ENCODE peak calls at places on chromosomes 16 and 17, in ten cellular contexts. One of them, this sample, is unnamed.

GRCh38 chr17:19755392-19755791 is 7.3 kb upstream of the ALDH3A1 start:
- DNase-seq in uterus: no peak
- DNase-seq in lower lobe of right lung: no peak
- DNase-seq in HCT116: no peak
- DNase-seq in ovary: no peak
- DNase-seq in dorsolateral prefrontal cortex: no peak
- DNase-seq in coronary artery: no peak
- DNase-seq in stomach: no peak
- DNase-seq in Panc1: no peak
- DNase-seq in OCI-LY7: no peak
- DNase-seq in this sample: no peak

GRCh38 chr17:75078097-75079022 is 9.4 kb upstream of the SLC16A5 start:
- DNase-seq in uterus: no peak
- DNase-seq in lower lobe of right lung: peak
- DNase-seq in HCT116: peak
- DNase-seq in ovary: no peak
- DNase-seq in dorsolateral prefrontal cortex: no peak
- DNase-seq in coronary artery: no peak
- DNase-seq in stomach: no peak
- DNase-seq in Panc1: no peak
- DNase-seq in OCI-LY7: no peak
- DNase-seq in this sample: no peak

GRCh38 chr17:867896-868489 is 85.8 kb downstream of the MRM3 start:
- DNase-seq in uterus: no peak
- DNase-seq in lower lobe of right lung: no peak
- DNase-seq in HCT116: no peak
- DNase-seq in ovary: no peak
- DNase-seq in dorsolateral prefrontal cortex: no peak
- DNase-seq in coronary artery: no peak
- DNase-seq in stomach: no peak
- DNase-seq in Panc1: no peak
- DNase-seq in OCI-LY7: no peak
- DNase-seq in this sample: no peak

GRCh38 chr17:76124582-76125390 is 16.3 kb downstream of the FOXJ1 start:
- DNase-seq in uterus: no peak
- DNase-seq in lower lobe of right lung: peak
- DNase-seq in HCT116: no peak
- DNase-seq in ovary: no peak
- DNase-seq in dorsolateral prefrontal cortex: no peak
- DNase-seq in coronary artery: no peak
- DNase-seq in stomach: no peak
- DNase-seq in Panc1: no peak
- DNase-seq in OCI-LY7: peak
- DNase-seq in this sample: no peak

GRCh38 chr16:56269824-56270684 is 78.8 kb downstream of the GNAO1 start:
- DNase-seq in uterus: no peak
- DNase-seq in lower lobe of right lung: no peak
- DNase-seq in HCT116: no peak
- DNase-seq in ovary: no peak
- DNase-seq in dorsolateral prefrontal cortex: peak
- DNase-seq in coronary artery: no peak
- DNase-seq in stomach: no peak
- DNase-seq in Panc1: no peak
- DNase-seq in OCI-LY7: no peak
- DNase-seq in this sample: peak

GRCh38 chr17:910503-911194 is 68.9 kb downstream of the NXN start:
- DNase-seq in uterus: no peak
- DNase-seq in lower lobe of right lung: no peak
- DNase-seq in HCT116: no peak
- DNase-seq in ovary: no peak
- DNase-seq in dorsolateral prefrontal cortex: no peak
- DNase-seq in coronary artery: no peak
- DNase-seq in stomach: no peak
- DNase-seq in Panc1: no peak
- DNase-seq in OCI-LY7: no peak
- DNase-seq in this sample: no peak

GRCh38 chr16:15055141-15056053 is 477 bp downstream of the NTAN1 start:
- DNase-seq in uterus: peak
- DNase-seq in lower lobe of right lung: peak
- DNase-seq in HCT116: no peak
- DNase-seq in ovary: no peak
- DNase-seq in dorsolateral prefrontal cortex: no peak
- DNase-seq in coronary artery: peak
- DNase-seq in stomach: no peak
- DNase-seq in Panc1: no peak
- DNase-seq in OCI-LY7: peak
- DNase-seq in this sample: peak

GRCh38 chr16:27759947-27760844 is 210.3 kb downstream of the KATNIP start:
- DNase-seq in uterus: no peak
- DNase-seq in lower lobe of right lung: peak
- DNase-seq in HCT116: no peak
- DNase-seq in ovary: no peak
- DNase-seq in dorsolateral prefrontal cortex: no peak
- DNase-seq in coronary artery: no peak
- DNase-seq in stomach: no peak
- DNase-seq in Panc1: no peak
- DNase-seq in OCI-LY7: no peak
- DNase-seq in this sample: peak

GRCh38 chr16:87621976-87622713 is 19.8 kb downstream of the JPH3 start:
- DNase-seq in uterus: no peak
- DNase-seq in lower lobe of right lung: no peak
- DNase-seq in HCT116: no peak
- DNase-seq in ovary: no peak
- DNase-seq in dorsolateral prefrontal cortex: no peak
- DNase-seq in coronary artery: no peak
- DNase-seq in stomach: no peak
- DNase-seq in Panc1: no peak
- DNase-seq in OCI-LY7: no peak
- DNase-seq in this sample: no peak

GRCh38 chr17:45299311-45299710 is 17.5 kb downstream of the MAP3K14 start:
- DNase-seq in uterus: no peak
- DNase-seq in lower lobe of right lung: no peak
- DNase-seq in HCT116: no peak
- DNase-seq in ovary: no peak
- DNase-seq in dorsolateral prefrontal cortex: no peak
- DNase-seq in coronary artery: no peak
- DNase-seq in stomach: no peak
- DNase-seq in Panc1: no peak
- DNase-seq in OCI-LY7: peak
- DNase-seq in this sample: no peak

GRCh38 chr17:49000943-49001342 is 3.8 kb downstream of the IGF2BP1 start:
- DNase-seq in uterus: no peak
- DNase-seq in lower lobe of right lung: no peak
- DNase-seq in HCT116: no peak
- DNase-seq in ovary: no peak
- DNase-seq in dorsolateral prefrontal cortex: no peak
- DNase-seq in coronary artery: no peak
- DNase-seq in stomach: no peak
- DNase-seq in Panc1: no peak
- DNase-seq in OCI-LY7: no peak
- DNase-seq in this sample: no peak

GRCh38 chr17:49002766-49003165 is 5.6 kb downstream of the IGF2BP1 start:
- DNase-seq in uterus: no peak
- DNase-seq in lower lobe of right lung: no peak
- DNase-seq in HCT116: no peak
- DNase-seq in ovary: no peak
- DNase-seq in dorsolateral prefrontal cortex: no peak
- DNase-seq in coronary artery: no peak
- DNase-seq in stomach: no peak
- DNase-seq in Panc1: no peak
- DNase-seq in OCI-LY7: no peak
- DNase-seq in this sample: no peak

GRCh38 chr17:49002331-49002730 is 5.1 kb downstream of the IGF2BP1 start:
- DNase-seq in uterus: no peak
- DNase-seq in lower lobe of right lung: no peak
- DNase-seq in HCT116: no peak
- DNase-seq in ovary: no peak
- DNase-seq in dorsolateral prefrontal cortex: no peak
- DNase-seq in coronary artery: no peak
- DNase-seq in stomach: no peak
- DNase-seq in Panc1: no peak
- DNase-seq in OCI-LY7: no peak
- DNase-seq in this sample: no peak

GRCh38 chr17:49003557-49004511 is 6.6 kb downstream of the IGF2BP1 start:
- DNase-seq in uterus: no peak
- DNase-seq in lower lobe of right lung: no peak
- DNase-seq in HCT116: no peak
- DNase-seq in ovary: no peak
- DNase-seq in dorsolateral prefrontal cortex: no peak
- DNase-seq in coronary artery: no peak
- DNase-seq in stomach: no peak
- DNase-seq in Panc1: no peak
- DNase-seq in OCI-LY7: no peak
- DNase-seq in this sample: no peak

GRCh38 chr17:49001671-49002070 is 4.5 kb downstream of the IGF2BP1 start:
- DNase-seq in uterus: no peak
- DNase-seq in lower lobe of right lung: no peak
- DNase-seq in HCT116: no peak
- DNase-seq in ovary: no peak
- DNase-seq in dorsolateral prefrontal cortex: no peak
- DNase-seq in coronary artery: no peak
- DNase-seq in stomach: no peak
- DNase-seq in Panc1: no peak
- DNase-seq in OCI-LY7: no peak
- DNase-seq in this sample: no peak
- H3K4me3 ChIP-seq in uterus: no peak
- H3K4me3 ChIP-seq in lower lobe of right lung: no peak
- H3K4me3 ChIP-seq in HCT116: no peak
- H3K4me3 ChIP-seq in ovary: no peak
- H3K4me3 ChIP-seq in dorsolateral prefrontal cortex: no peak
- H3K4me3 ChIP-seq in coronary artery: no peak
- H3K4me3 ChIP-seq in stomach: no peak
- H3K4me3 ChIP-seq in Panc1: peak
- H3K4me3 ChIP-seq in OCI-LY7: peak
- H3K4me3 ChIP-seq in this sample: no peak

DNA sequence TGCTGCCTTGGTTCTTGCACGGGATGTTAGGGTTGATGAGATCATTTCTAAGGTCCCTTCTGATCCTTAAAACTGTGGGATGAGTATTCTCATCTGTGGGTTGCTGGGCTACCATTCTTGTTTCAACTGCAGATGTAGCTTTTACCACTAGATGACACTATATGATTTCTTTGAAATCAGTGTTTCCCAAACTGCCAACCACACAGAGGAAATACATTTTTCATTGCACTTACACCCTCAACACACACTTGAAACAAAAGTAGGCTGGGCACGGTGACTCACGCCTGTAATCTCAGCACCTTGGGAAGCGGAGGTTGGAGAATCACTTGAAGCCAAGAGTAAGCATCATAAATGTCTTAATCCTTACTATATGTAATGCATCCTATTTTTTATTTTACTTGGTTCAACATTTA is 15.3 kb downstream of the LCMT1 start:
- DNase-seq in uterus: no peak
- DNase-seq in lower lobe of right lung: no peak
- DNase-seq in HCT116: no peak
- DNase-seq in ovary: no peak
- DNase-seq in dorsolateral prefrontal cortex: peak
- DNase-seq in coronary artery: no peak
- DNase-seq in stomach: no peak
- DNase-seq in Panc1: no peak
- DNase-seq in OCI-LY7: peak
- DNase-seq in this sample: no peak
- TF ChIP-seq CTCF in uterus: peak
- TF ChIP-seq CTCF in lower lobe of right lung: peak
- TF ChIP-seq CTCF in HCT116: peak
- TF ChIP-seq CTCF in ovary: no peak
- TF ChIP-seq CTCF in dorsolateral prefrontal cortex: peak
- TF ChIP-seq CTCF in coronary artery: no peak
- TF ChIP-seq CTCF in stomach: no peak
- TF ChIP-seq CTCF in Panc1: peak
- TF ChIP-seq CTCF in OCI-LY7: peak
- TF ChIP-seq CTCF in this sample: peak

GRCh38 chr16:70454221-70455034 is at the start of gene FCSK:
- DNase-seq in uterus: peak
- DNase-seq in lower lobe of right lung: peak
- DNase-seq in HCT116: peak
- DNase-seq in ovary: peak
- DNase-seq in dorsolateral prefrontal cortex: peak
- DNase-seq in coronary artery: no peak
- DNase-seq in stomach: peak
- DNase-seq in Panc1: no peak
- DNase-seq in OCI-LY7: peak
- DNase-seq in this sample: peak
- H3K27ac ChIP-seq in uterus: peak
- H3K27ac ChIP-seq in lower lobe of right lung: peak
- H3K27ac ChIP-seq in HCT116: peak
- H3K27ac ChIP-seq in ovary: peak
- H3K27ac ChIP-seq in dorsolateral prefrontal cortex: peak
- H3K27ac ChIP-seq in coronary artery: peak
- H3K27ac ChIP-seq in stomach: peak
- H3K27ac ChIP-seq in Panc1: peak
- H3K27ac ChIP-seq in OCI-LY7: peak
- H3K27ac ChIP-seq in this sample: peak

GRCh38 chr17:72615627-72615991 is 476.9 kb downstream of the SLC39A11 start:
- DNase-seq in uterus: no peak
- DNase-seq in lower lobe of right lung: no peak
- DNase-seq in HCT116: no peak
- DNase-seq in ovary: no peak
- DNase-seq in dorsolateral prefrontal cortex: no peak
- DNase-seq in coronary artery: no peak
- DNase-seq in stomach: no peak
- DNase-seq in Panc1: no peak
- DNase-seq in OCI-LY7: no peak
- DNase-seq in this sample: no peak

GRCh38 chr17:72619976-72620650 is 472.4 kb downstream of the SLC39A11 start:
- DNase-seq in uterus: no peak
- DNase-seq in lower lobe of right lung: no peak
- DNase-seq in HCT116: no peak
- DNase-seq in ovary: no peak
- DNase-seq in dorsolateral prefrontal cortex: no peak
- DNase-seq in coronary artery: no peak
- DNase-seq in stomach: no peak
- DNase-seq in Panc1: no peak
- DNase-seq in OCI-LY7: no peak
- DNase-seq in this sample: no peak

GRCh38 chr17:72616457-72616856 is 476.0 kb downstream of the SLC39A11 start:
- DNase-seq in uterus: no peak
- DNase-seq in lower lobe of right lung: no peak
- DNase-seq in HCT116: no peak
- DNase-seq in ovary: no peak
- DNase-seq in dorsolateral prefrontal cortex: no peak
- DNase-seq in coronary artery: no peak
- DNase-seq in stomach: no peak
- DNase-seq in Panc1: no peak
- DNase-seq in OCI-LY7: no peak
- DNase-seq in this sample: no peak

GRCh38 chr17:72617557-72617956 is 474.9 kb downstream of the SLC39A11 start:
- DNase-seq in uterus: no peak
- DNase-seq in lower lobe of right lung: no peak
- DNase-seq in HCT116: no peak
- DNase-seq in ovary: no peak
- DNase-seq in dorsolateral prefrontal cortex: no peak
- DNase-seq in coronary artery: no peak
- DNase-seq in stomach: no peak
- DNase-seq in Panc1: no peak
- DNase-seq in OCI-LY7: no peak
- DNase-seq in this sample: no peak

GRCh38 chr17:72618018-72618509 is 474.4 kb downstream of the SLC39A11 start:
- DNase-seq in uterus: no peak
- DNase-seq in lower lobe of right lung: peak
- DNase-seq in HCT116: peak
- DNase-seq in ovary: no peak
- DNase-seq in dorsolateral prefrontal cortex: peak
- DNase-seq in coronary artery: no peak
- DNase-seq in stomach: peak
- DNase-seq in Panc1: no peak
- DNase-seq in OCI-LY7: no peak
- DNase-seq in this sample: peak
- H3K4me3 ChIP-seq in uterus: no peak
- H3K4me3 ChIP-seq in lower lobe of right lung: no peak
- H3K4me3 ChIP-seq in HCT116: peak
- H3K4me3 ChIP-seq in ovary: no peak
- H3K4me3 ChIP-seq in dorsolateral prefrontal cortex: no peak
- H3K4me3 ChIP-seq in coronary artery: peak
- H3K4me3 ChIP-seq in stomach: peak
- H3K4me3 ChIP-seq in Panc1: peak
- H3K4me3 ChIP-seq in OCI-LY7: no peak
- H3K4me3 ChIP-seq in this sample: no peak